ENCODE peak calls at places on chromosome 15, in four cellular contexts. G, J, K and N are unnamed samples.
A peak's percentile ranks its signal among the peaks of the same experiment; 100 is the strongest.

GRCh38 chr15:39746176-39746575 is 36.5 kb downstream of the FSIP1 start:
- DNase-seq in G (peak; percentile 22), J (no peak), K (no peak), N (no peak)

GRCh38 chr15:34659056-34659455 is 75.6 kb upstream of the GOLGA8B start:
- DNase-seq in G (no peak), J (no peak), K (no peak), N (no peak)

GRCh38 chr15:99998661-99999101 is 265.4 kb upstream of the LYSMD4 start:
- DNase-seq in G (no peak), J (no peak), K (no peak), N (no peak)

GRCh38 chr15:73822998-73823397 is 50.4 kb upstream of the TBC1D21 start:
- DNase-seq in G (peak; percentile 38), J (no peak), K (peak; percentile 23), N (no peak)

GRCh38 chr15:72098076-72098475 is 19.9 kb downstream of the MYO9A start:
- DNase-seq in G (peak; percentile 47), J (no peak), K (no peak), N (no peak)

GRCh38 chr15:80989518-80990478 is at the start of gene MESD:
- DNase-seq in G (peak; percentile 77), J (peak; percentile 80), K (peak; percentile 100), N (peak; percentile 98)

GRCh38 chr15:55555089-55555488 is 33.1 kb downstream of the PYGO1 start:
- DNase-seq in G (no peak), J (no peak), K (no peak), N (no peak)

GRCh38 chr15:41558400-41559238 is at the start of gene TYRO3:
- DNase-seq in G (no peak), J (peak; percentile 15), K (peak; percentile 71), N (peak; percentile 83)

GRCh38 chr15:100733786-100734185 is 131.4 kb downstream of the ASB7 start:
- DNase-seq in G (peak; percentile 50), J (no peak), K (no peak), N (no peak)

GRCh38 chr15:51155016-51155580 is 60.4 kb upstream of the TNFAIP8L3 start:
- DNase-seq in G (no peak), J (no peak), K (no peak), N (no peak)

GRCh38 chr15:43329222-43329959 is 982 bp downstream of the LCMT2 start:
- DNase-seq in G (peak; percentile 15), J (no peak), K (peak; percentile 10), N (no peak)

GRCh38 chr15:67835349-67836133 is 4.3 kb downstream of the RNU6-1 start:
- DNase-seq in G (no peak), J (no peak), K (no peak), N (peak; percentile 47)

GRCh38 chr15:66860844-66861243 is 158.8 kb downstream of the SMAD6 start:
- DNase-seq in G (no peak), J (no peak), K (no peak), N (no peak)

GRCh38 chr15:48963524-48964113 is at the start of gene SHC4:
- DNase-seq in G (peak; percentile 85), J (peak; percentile 67), K (peak; percentile 58), N (peak; percentile 39)

GRCh38 chr15:76905855-76906254 is 715 bp upstream of the SCAPER start:
- DNase-seq in G (no peak), J (no peak), K (no peak), N (no peak)

GRCh38 chr15:50798684-50799083 is 33.2 kb upstream of the SPPL2A start:
- DNase-seq in G (peak; percentile 65), J (no peak), K (no peak), N (no peak)

GRCh38 chr15:68781209-68781608 is 39.5 kb downstream of the ANP32A start:
- DNase-seq in G (no peak), J (no peak), K (no peak), N (no peak)

GRCh38 chr15:78021761-78022160 is 55.8 kb downstream of the TBC1D2B start:
- DNase-seq in G (no peak), J (no peak), K (no peak), N (no peak)

GRCh38 chr15:61545763-61546162 is 316.7 kb upstream of the RORA start:
- DNase-seq in G (no peak), J (no peak), K (no peak), N (no peak)

GRCh38 chr15:93167291-93167690 is 78.3 kb upstream of the RGMA start:
- DNase-seq in G (no peak), J (no peak), K (no peak), N (no peak)

GRCh38 chr15:89776274-89777072 is at the start of gene MESP2:
- DNase-seq in G (peak; percentile 37), J (no peak), K (peak; percentile 94), N (peak; percentile 68)

GRCh38 chr15:57849332-57849731 is 142.8 kb downstream of the POLR2M start:
- DNase-seq in G (no peak), J (no peak), K (no peak), N (no peak)

GRCh38 chr15:95324596-95325135 is 1005.8 kb upstream of the NR2F2 start:
- DNase-seq in G (peak; percentile 42), J (no peak), K (no peak), N (no peak)

GRCh38 chr15:62952969-62953368 is 89.6 kb upstream of the TPM1 start:
- DNase-seq in G (no peak), J (no peak), K (no peak), N (no peak)

GRCh38 chr15:39657714-39658113 is 76.8 kb downstream of the THBS1 start:
- DNase-seq in G (peak; percentile 43), J (no peak), K (no peak), N (no peak)

GRCh38 chr15:51229907-51230328 is 108.5 kb downstream of the CYP19A1 start:
- DNase-seq in G (peak; percentile 27), J (peak; percentile 2), K (no peak), N (no peak)

GRCh38 chr15:69056365-69056764 is 41.9 kb downstream of the NOX5 start:
- DNase-seq in G (no peak), J (peak; percentile 61), K (no peak), N (no peak)

GRCh38 chr15:67126551-67127333 is 61.3 kb downstream of the SMAD3 start:
- DNase-seq in G (no peak), J (no peak), K (no peak), N (no peak)